ENCODE peak calls at places on chromosome 4, in eight cellular contexts. One of them, this sample, is unnamed.
A peak's percentile ranks its signal among the peaks of the same experiment; 100 is the strongest.

GRCh38 chr4:145937021-145937861 is 1.4 kb downstream of the ZNF827 start:
- DNase-seq in OCI-LY7: peak; percentile 69
- DNase-seq in lower leg skin: peak; percentile 92
- DNase-seq in AG09309: no peak
- DNase-seq in glutamatergic neuron: peak; percentile 76
- DNase-seq in colonic mucosa: peak; percentile 79
- DNase-seq in neural crest cell: peak; percentile 48
- DNase-seq in upper lobe of right lung: peak; percentile 84
- DNase-seq in this sample: peak; percentile 90

GRCh38 chr4:155972098-155972497 is 18.4 kb upstream of the CTSO start:
- DNase-seq in upper lobe of right lung: no peak
- DNase-seq in glutamatergic neuron: no peak
- DNase-seq in AG09309: no peak
- DNase-seq in OCI-LY7: no peak
- DNase-seq in colonic mucosa: no peak
- DNase-seq in lower leg skin: no peak
- DNase-seq in neural crest cell: no peak
- DNase-seq in this sample: no peak

GRCh38 chr4:73007526-73008100 is 61.9 kb downstream of the COX18 start:
- DNase-seq in neural crest cell: no peak
- DNase-seq in upper lobe of right lung: no peak
- DNase-seq in OCI-LY7: no peak
- DNase-seq in colonic mucosa: no peak
- DNase-seq in AG09309: no peak
- DNase-seq in lower leg skin: no peak
- DNase-seq in glutamatergic neuron: no peak
- DNase-seq in this sample: no peak

GRCh38 chr4:70915048-70915815 is 13.1 kb downstream of the MOB1B start:
- DNase-seq in AG09309: no peak
- DNase-seq in neural crest cell: no peak
- DNase-seq in lower leg skin: no peak
- DNase-seq in upper lobe of right lung: no peak
- DNase-seq in colonic mucosa: no peak
- DNase-seq in OCI-LY7: no peak
- DNase-seq in glutamatergic neuron: no peak
- DNase-seq in this sample: no peak

GRCh38 chr4:175412744-175413143 is 399.3 kb downstream of the GPM6A start:
- DNase-seq in lower leg skin: no peak
- DNase-seq in colonic mucosa: no peak
- DNase-seq in glutamatergic neuron: no peak
- DNase-seq in AG09309: peak; percentile 96
- DNase-seq in upper lobe of right lung: no peak
- DNase-seq in OCI-LY7: no peak
- DNase-seq in neural crest cell: no peak
- DNase-seq in this sample: no peak

GRCh38 chr4:112933790-112934189 is 115.7 kb upstream of the ANK2 start:
- DNase-seq in AG09309: no peak
- DNase-seq in upper lobe of right lung: no peak
- DNase-seq in neural crest cell: no peak
- DNase-seq in lower leg skin: no peak
- DNase-seq in glutamatergic neuron: no peak
- DNase-seq in colonic mucosa: no peak
- DNase-seq in OCI-LY7: no peak
- DNase-seq in this sample: no peak

GRCh38 chr4:107247738-107248137 is 211.6 kb upstream of the DKK2 start:
- DNase-seq in AG09309: peak; percentile 14
- DNase-seq in neural crest cell: no peak
- DNase-seq in upper lobe of right lung: no peak
- DNase-seq in lower leg skin: no peak
- DNase-seq in OCI-LY7: no peak
- DNase-seq in glutamatergic neuron: no peak
- DNase-seq in colonic mucosa: no peak
- DNase-seq in this sample: no peak

GRCh38 chr4:151659631-151660030 is 101.2 kb downstream of the GATB start:
- DNase-seq in AG09309: no peak
- DNase-seq in colonic mucosa: no peak
- DNase-seq in upper lobe of right lung: no peak
- DNase-seq in glutamatergic neuron: no peak
- DNase-seq in neural crest cell: no peak
- DNase-seq in OCI-LY7: no peak
- DNase-seq in lower leg skin: no peak
- DNase-seq in this sample: no peak

GRCh38 chr4:109729563-109730293 is at the start of gene PLA2G12A:
- DNase-seq in colonic mucosa: peak; percentile 84
- DNase-seq in lower leg skin: peak; percentile 94
- DNase-seq in OCI-LY7: peak; percentile 85
- DNase-seq in glutamatergic neuron: peak; percentile 66
- DNase-seq in AG09309: no peak
- DNase-seq in neural crest cell: peak; percentile 50
- DNase-seq in upper lobe of right lung: peak; percentile 95
- DNase-seq in this sample: no peak

GRCh38 chr4:102715057-102715456 is 45.7 kb downstream of the MANBA start:
- DNase-seq in neural crest cell: no peak
- DNase-seq in glutamatergic neuron: no peak
- DNase-seq in OCI-LY7: no peak
- DNase-seq in colonic mucosa: no peak
- DNase-seq in AG09309: no peak
- DNase-seq in lower leg skin: no peak
- DNase-seq in upper lobe of right lung: no peak
- DNase-seq in this sample: no peak

GRCh38 chr4:112189754-112190153 is 41.8 kb upstream of the AP1AR start:
- DNase-seq in upper lobe of right lung: no peak
- DNase-seq in colonic mucosa: no peak
- DNase-seq in OCI-LY7: no peak
- DNase-seq in lower leg skin: no peak
- DNase-seq in AG09309: no peak
- DNase-seq in neural crest cell: no peak
- DNase-seq in glutamatergic neuron: no peak
- DNase-seq in this sample: no peak

GRCh38 chr4:78654809-78655208 is 103.2 kb downstream of the ANXA3 start:
- DNase-seq in glutamatergic neuron: no peak
- DNase-seq in colonic mucosa: no peak
- DNase-seq in AG09309: peak; percentile 45
- DNase-seq in upper lobe of right lung: no peak
- DNase-seq in neural crest cell: no peak
- DNase-seq in lower leg skin: no peak
- DNase-seq in OCI-LY7: no peak
- DNase-seq in this sample: no peak

GRCh38 chr4:172142331-172142738 is 329.1 kb downstream of the GALNTL6 start:
- DNase-seq in colonic mucosa: no peak
- DNase-seq in neural crest cell: no peak
- DNase-seq in lower leg skin: no peak
- DNase-seq in AG09309: no peak
- DNase-seq in OCI-LY7: no peak
- DNase-seq in glutamatergic neuron: no peak
- DNase-seq in upper lobe of right lung: no peak
- DNase-seq in this sample: no peak

GRCh38 chr4:69848028-69848427 is 11.9 kb downstream of the SULT1E1 start:
- DNase-seq in glutamatergic neuron: no peak
- DNase-seq in AG09309: no peak
- DNase-seq in OCI-LY7: no peak
- DNase-seq in colonic mucosa: no peak
- DNase-seq in upper lobe of right lung: no peak
- DNase-seq in neural crest cell: no peak
- DNase-seq in lower leg skin: no peak
- DNase-seq in this sample: no peak

GRCh38 chr4:83207497-83208105 is 77.0 kb downstream of the COQ2 start:
- DNase-seq in colonic mucosa: peak; percentile 74
- DNase-seq in upper lobe of right lung: no peak
- DNase-seq in glutamatergic neuron: no peak
- DNase-seq in OCI-LY7: no peak
- DNase-seq in neural crest cell: no peak
- DNase-seq in AG09309: peak; percentile 62
- DNase-seq in lower leg skin: no peak
- DNase-seq in this sample: no peak

GRCh38 chr4:24214796-24215195 is 324.9 kb upstream of the PPARGC1A start:
- DNase-seq in neural crest cell: no peak
- DNase-seq in upper lobe of right lung: no peak
- DNase-seq in OCI-LY7: no peak
- DNase-seq in lower leg skin: no peak
- DNase-seq in AG09309: no peak
- DNase-seq in colonic mucosa: no peak
- DNase-seq in glutamatergic neuron: no peak
- DNase-seq in this sample: no peak

GRCh38 chr4:71383984-71384383 is 45.2 kb downstream of the SLC4A4 start:
- DNase-seq in colonic mucosa: no peak
- DNase-seq in lower leg skin: no peak
- DNase-seq in upper lobe of right lung: no peak
- DNase-seq in OCI-LY7: no peak
- DNase-seq in AG09309: no peak
- DNase-seq in neural crest cell: no peak
- DNase-seq in glutamatergic neuron: no peak
- DNase-seq in this sample: no peak

GRCh38 chr4:168666531-168666930 is 169.7 kb downstream of the PALLD start:
- DNase-seq in colonic mucosa: no peak
- DNase-seq in upper lobe of right lung: no peak
- DNase-seq in lower leg skin: no peak
- DNase-seq in glutamatergic neuron: no peak
- DNase-seq in AG09309: peak; percentile 43
- DNase-seq in OCI-LY7: no peak
- DNase-seq in neural crest cell: no peak
- DNase-seq in this sample: no peak

GRCh38 chr4:3340703-3341088 is 47.9 kb downstream of the RGS12 start:
- DNase-seq in AG09309: no peak
- DNase-seq in neural crest cell: no peak
- DNase-seq in lower leg skin: peak; percentile 73
- DNase-seq in colonic mucosa: no peak
- DNase-seq in glutamatergic neuron: no peak
- DNase-seq in upper lobe of right lung: peak; percentile 93
- DNase-seq in OCI-LY7: no peak
- DNase-seq in this sample: no peak
- TF ChIP-seq CTCF in AG09309: no peak
- TF ChIP-seq CTCF in neural crest cell: no peak
- TF ChIP-seq CTCF in lower leg skin: no peak
- TF ChIP-seq CTCF in colonic mucosa: no peak
- TF ChIP-seq CTCF in glutamatergic neuron: no peak
- TF ChIP-seq CTCF in upper lobe of right lung: peak; percentile 43
- TF ChIP-seq CTCF in OCI-LY7: no peak
- TF ChIP-seq CTCF in this sample: no peak

GRCh38 chr4:2535386-2536192 is 858 bp upstream of the FAM193A start:
- DNase-seq in OCI-LY7: peak; percentile 84
- DNase-seq in lower leg skin: peak; percentile 92
- DNase-seq in colonic mucosa: peak; percentile 45
- DNase-seq in AG09309: no peak
- DNase-seq in glutamatergic neuron: peak; percentile 86
- DNase-seq in neural crest cell: peak; percentile 56
- DNase-seq in upper lobe of right lung: peak; percentile 80
- DNase-seq in this sample: peak; percentile 90
- TF ChIP-seq CTCF in OCI-LY7: peak; percentile 67
- TF ChIP-seq CTCF in lower leg skin: no peak
- TF ChIP-seq CTCF in colonic mucosa: no peak
- TF ChIP-seq CTCF in AG09309: peak; percentile 17
- TF ChIP-seq CTCF in glutamatergic neuron: no peak
- TF ChIP-seq CTCF in neural crest cell: peak; percentile 27
- TF ChIP-seq CTCF in upper lobe of right lung: peak; percentile 13
- TF ChIP-seq CTCF in this sample: peak; percentile 57

GRCh38 chr4:8586246-8586645 is 6.1 kb downstream of the GPR78 start:
- DNase-seq in colonic mucosa: no peak
- DNase-seq in upper lobe of right lung: no peak
- DNase-seq in lower leg skin: no peak
- DNase-seq in glutamatergic neuron: no peak
- DNase-seq in neural crest cell: no peak
- DNase-seq in AG09309: no peak
- DNase-seq in OCI-LY7: no peak
- DNase-seq in this sample: no peak

GRCh38 chr4:8586671-8587468 is 5.7 kb upstream of the CPZ start:
- DNase-seq in AG09309: no peak
- DNase-seq in upper lobe of right lung: peak; percentile 49
- DNase-seq in colonic mucosa: no peak
- DNase-seq in neural crest cell: no peak
- DNase-seq in OCI-LY7: peak; percentile 11
- DNase-seq in lower leg skin: no peak
- DNase-seq in glutamatergic neuron: peak; percentile 9
- DNase-seq in this sample: no peak

GRCh38 chr4:8585721-8586161 is 5.5 kb downstream of the GPR78 start:
- DNase-seq in OCI-LY7: no peak
- DNase-seq in glutamatergic neuron: no peak
- DNase-seq in lower leg skin: no peak
- DNase-seq in colonic mucosa: no peak
- DNase-seq in neural crest cell: no peak
- DNase-seq in AG09309: no peak
- DNase-seq in upper lobe of right lung: peak; percentile 52
- DNase-seq in this sample: no peak

GRCh38 chr4:8583655-8584025 is 3.4 kb downstream of the GPR78 start:
- DNase-seq in glutamatergic neuron: no peak
- DNase-seq in OCI-LY7: no peak
- DNase-seq in AG09309: no peak
- DNase-seq in lower leg skin: no peak
- DNase-seq in upper lobe of right lung: peak; percentile 53
- DNase-seq in neural crest cell: no peak
- DNase-seq in colonic mucosa: no peak
- DNase-seq in this sample: no peak

DNA sequence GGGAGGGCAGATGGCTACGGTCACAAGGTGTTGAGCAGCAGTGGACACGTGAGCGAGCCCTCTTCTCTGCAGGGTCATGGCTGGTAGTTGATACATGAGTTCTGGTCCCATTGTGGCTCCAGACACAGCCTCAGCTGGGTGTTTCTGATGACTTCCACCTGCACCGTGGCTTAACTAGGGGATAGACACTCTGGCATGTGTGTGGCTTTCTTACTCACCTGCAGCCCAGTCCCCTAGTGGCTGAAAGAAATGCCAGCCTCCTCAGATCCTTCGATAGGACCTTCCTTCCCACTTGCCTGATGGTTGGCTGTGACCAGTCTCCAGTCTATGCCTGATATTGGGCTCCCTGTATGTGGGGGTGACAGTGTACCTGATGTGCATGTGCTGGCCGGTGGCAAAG is 5.0 kb downstream of the GPR78 start:
- DNase-seq in AG09309: no peak
- DNase-seq in upper lobe of right lung: peak; percentile 45
- DNase-seq in OCI-LY7: no peak
- DNase-seq in lower leg skin: no peak
- DNase-seq in colonic mucosa: no peak
- DNase-seq in neural crest cell: no peak
- DNase-seq in glutamatergic neuron: no peak
- DNase-seq in this sample: no peak
- TF ChIP-seq CTCF in AG09309: no peak
- TF ChIP-seq CTCF in upper lobe of right lung: no peak
- TF ChIP-seq CTCF in OCI-LY7: no peak
- TF ChIP-seq CTCF in lower leg skin: no peak
- TF ChIP-seq CTCF in colonic mucosa: no peak
- TF ChIP-seq CTCF in neural crest cell: peak; percentile 39
- TF ChIP-seq CTCF in glutamatergic neuron: no peak
- TF ChIP-seq CTCF in this sample: no peak

DNA sequence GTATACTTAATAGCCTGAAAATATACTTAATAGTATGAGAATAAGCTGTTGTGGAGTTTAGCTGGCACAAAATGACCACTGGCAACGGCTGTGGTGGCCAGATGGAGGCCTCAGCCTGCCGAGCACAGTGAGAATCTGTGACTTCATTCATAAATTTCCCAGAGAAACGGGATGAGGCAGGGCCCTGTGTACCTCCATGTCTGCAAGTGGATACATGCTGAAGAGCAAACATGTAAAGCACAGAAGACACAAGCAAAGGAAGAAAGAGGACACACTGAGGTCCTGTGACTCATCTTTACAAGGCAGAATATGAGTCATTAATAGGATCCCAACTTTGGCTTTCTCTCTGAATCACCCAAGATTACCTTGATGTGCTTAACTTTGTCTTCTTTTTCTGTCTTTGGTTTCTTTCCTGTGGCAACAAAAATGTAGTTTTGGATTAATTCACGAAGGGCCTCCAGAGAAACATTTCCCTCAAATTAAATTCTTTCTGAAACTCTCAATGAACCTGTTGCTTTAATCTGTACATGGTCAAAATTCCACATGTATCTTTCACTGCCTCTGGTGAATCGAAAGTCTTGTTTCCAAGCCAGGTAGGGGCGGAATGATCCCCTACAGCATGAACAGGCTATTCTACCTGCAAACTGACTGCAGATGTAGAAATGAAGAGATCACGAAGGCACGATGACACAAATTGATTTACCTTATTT is 56.4 kb downstream of the IRF2 start:
- DNase-seq in OCI-LY7: no peak
- DNase-seq in upper lobe of right lung: no peak
- DNase-seq in glutamatergic neuron: no peak
- DNase-seq in AG09309: peak; percentile 66
- DNase-seq in colonic mucosa: no peak
- DNase-seq in neural crest cell: no peak
- DNase-seq in lower leg skin: no peak
- DNase-seq in this sample: no peak
- TF ChIP-seq CTCF in OCI-LY7: no peak
- TF ChIP-seq CTCF in upper lobe of right lung: no peak
- TF ChIP-seq CTCF in glutamatergic neuron: no peak
- TF ChIP-seq CTCF in AG09309: no peak
- TF ChIP-seq CTCF in colonic mucosa: no peak
- TF ChIP-seq CTCF in neural crest cell: no peak
- TF ChIP-seq CTCF in lower leg skin: no peak
- TF ChIP-seq CTCF in this sample: no peak

This sample was measured in chondrocyte.